ENCODE peak calls at places on chromosome 16, in six cellular contexts. One of them, this sample, is unnamed.

GRCh38 chr16:86946396-86946795 is 368.0 kb downstream of the FOXL1 start:
- DNase-seq in head of caudate nucleus: no peak
- DNase-seq in endothelial cell: no peak
- DNase-seq in NCI-H1105 treated with DMSO at 0.1 percent for 48 hours: no peak
- DNase-seq in HFFc6: peak; percentile 25
- DNase-seq in H4: no peak
- DNase-seq in this sample: no peak

GRCh38 chr16:11257131-11257938 is 1.3 kb upstream of the SOCS1 start:
- DNase-seq in HFFc6: peak; percentile 75
- DNase-seq in H4: peak; percentile 85
- DNase-seq in endothelial cell: peak; percentile 72
- DNase-seq in NCI-H1105 treated with DMSO at 0.1 percent for 48 hours: peak; percentile 74
- DNase-seq in head of caudate nucleus: peak; percentile 70
- DNase-seq in this sample: peak; percentile 77

GRCh38 chr16:65176603-65177002 is 54.7 kb upstream of the CDH11 start:
- DNase-seq in endothelial cell: no peak
- DNase-seq in NCI-H1105 treated with DMSO at 0.1 percent for 48 hours: no peak
- DNase-seq in head of caudate nucleus: no peak
- DNase-seq in HFFc6: peak; percentile 62
- DNase-seq in H4: peak; percentile 13
- DNase-seq in this sample: no peak

GRCh38 chr16:84832488-84833141 is 12.8 kb downstream of the CRISPLD2 start:
- DNase-seq in head of caudate nucleus: no peak
- DNase-seq in NCI-H1105 treated with DMSO at 0.1 percent for 48 hours: no peak
- DNase-seq in H4: peak; percentile 57
- DNase-seq in endothelial cell: no peak
- DNase-seq in HFFc6: peak; percentile 98
- DNase-seq in this sample: no peak

GRCh38 chr16:56788435-56788834 is 58.5 kb downstream of the NUP93 start:
- DNase-seq in NCI-H1105 treated with DMSO at 0.1 percent for 48 hours: no peak
- DNase-seq in endothelial cell: no peak
- DNase-seq in head of caudate nucleus: no peak
- DNase-seq in HFFc6: no peak
- DNase-seq in H4: no peak
- DNase-seq in this sample: no peak

GRCh38 chr16:11302977-11303376 is 21.8 kb upstream of the PRM1 start:
- DNase-seq in endothelial cell: no peak
- DNase-seq in NCI-H1105 treated with DMSO at 0.1 percent for 48 hours: peak; percentile 90
- DNase-seq in H4: no peak
- DNase-seq in head of caudate nucleus: no peak
- DNase-seq in HFFc6: no peak
- DNase-seq in this sample: no peak

GRCh38 chr16:2712546-2712945 is 7.5 kb downstream of the PRSS27 start:
- DNase-seq in H4: no peak
- DNase-seq in head of caudate nucleus: no peak
- DNase-seq in NCI-H1105 treated with DMSO at 0.1 percent for 48 hours: no peak
- DNase-seq in endothelial cell: no peak
- DNase-seq in HFFc6: no peak
- DNase-seq in this sample: no peak

GRCh38 chr16:59605706-59606105 is 871.6 kb upstream of the GOT2 start:
- DNase-seq in HFFc6: no peak
- DNase-seq in endothelial cell: no peak
- DNase-seq in H4: no peak
- DNase-seq in NCI-H1105 treated with DMSO at 0.1 percent for 48 hours: no peak
- DNase-seq in head of caudate nucleus: no peak
- DNase-seq in this sample: no peak

GRCh38 chr16:4420703-4421102 is 4.3 kb upstream of the CORO7 start:
- DNase-seq in H4: no peak
- DNase-seq in NCI-H1105 treated with DMSO at 0.1 percent for 48 hours: no peak
- DNase-seq in endothelial cell: no peak
- DNase-seq in head of caudate nucleus: no peak
- DNase-seq in HFFc6: no peak
- DNase-seq in this sample: no peak

GRCh38 chr16:9533042-9533441 is 441.6 kb downstream of the HAPSTR1 start:
- DNase-seq in head of caudate nucleus: no peak
- DNase-seq in H4: no peak
- DNase-seq in NCI-H1105 treated with DMSO at 0.1 percent for 48 hours: no peak
- DNase-seq in HFFc6: no peak
- DNase-seq in endothelial cell: no peak
- DNase-seq in this sample: no peak

GRCh38 chr16:15811416-15811777 is 45.4 kb downstream of the MYH11 start:
- DNase-seq in endothelial cell: no peak
- DNase-seq in HFFc6: no peak
- DNase-seq in head of caudate nucleus: no peak
- DNase-seq in H4: no peak
- DNase-seq in NCI-H1105 treated with DMSO at 0.1 percent for 48 hours: no peak
- DNase-seq in this sample: no peak

GRCh38 chr16:81923296-81923695 is 88.0 kb downstream of the SDR42E1 start:
- DNase-seq in HFFc6: no peak
- DNase-seq in NCI-H1105 treated with DMSO at 0.1 percent for 48 hours: no peak
- DNase-seq in head of caudate nucleus: no peak
- DNase-seq in H4: no peak
- DNase-seq in endothelial cell: no peak
- DNase-seq in this sample: no peak

GRCh38 chr16:49366669-49367068 is 6.9 kb upstream of the C16orf78 start:
- DNase-seq in head of caudate nucleus: no peak
- DNase-seq in NCI-H1105 treated with DMSO at 0.1 percent for 48 hours: no peak
- DNase-seq in HFFc6: no peak
- DNase-seq in endothelial cell: no peak
- DNase-seq in H4: no peak
- DNase-seq in this sample: no peak

GRCh38 chr16:50719401-50720337 is 22.2 kb upstream of the CYLD start:
- DNase-seq in head of caudate nucleus: no peak
- DNase-seq in HFFc6: no peak
- DNase-seq in H4: no peak
- DNase-seq in NCI-H1105 treated with DMSO at 0.1 percent for 48 hours: no peak
- DNase-seq in endothelial cell: no peak
- DNase-seq in this sample: no peak

GRCh38 chr16:74586948-74587347 is 20.0 kb downstream of the GLG1 start:
- DNase-seq in HFFc6: no peak
- DNase-seq in head of caudate nucleus: no peak
- DNase-seq in endothelial cell: no peak
- DNase-seq in H4: no peak
- DNase-seq in NCI-H1105 treated with DMSO at 0.1 percent for 48 hours: no peak
- DNase-seq in this sample: no peak

GRCh38 chr16:85258166-85258565 is 145.9 kb upstream of the CIBAR2 start:
- DNase-seq in HFFc6: no peak
- DNase-seq in NCI-H1105 treated with DMSO at 0.1 percent for 48 hours: no peak
- DNase-seq in H4: no peak
- DNase-seq in endothelial cell: no peak
- DNase-seq in head of caudate nucleus: no peak
- DNase-seq in this sample: peak; percentile 80

GRCh38 chr16:75087040-75087979 is 29.3 kb downstream of the LDHD start:
- DNase-seq in HFFc6: no peak
- DNase-seq in NCI-H1105 treated with DMSO at 0.1 percent for 48 hours: peak; percentile 84
- DNase-seq in H4: no peak
- DNase-seq in head of caudate nucleus: no peak
- DNase-seq in endothelial cell: peak; percentile 35
- DNase-seq in this sample: no peak

GRCh38 chr16:86664518-86665318 is 86.4 kb downstream of the FOXL1 start:
- DNase-seq in head of caudate nucleus: no peak
- DNase-seq in NCI-H1105 treated with DMSO at 0.1 percent for 48 hours: no peak
- DNase-seq in endothelial cell: no peak
- DNase-seq in HFFc6: peak; percentile 95
- DNase-seq in H4: peak; percentile 98
- DNase-seq in this sample: no peak

GRCh38 chr16:49876716-49877129 is 20.8 kb upstream of the ZNF423 start:
- DNase-seq in endothelial cell: peak; percentile 93
- DNase-seq in H4: no peak
- DNase-seq in head of caudate nucleus: no peak
- DNase-seq in NCI-H1105 treated with DMSO at 0.1 percent for 48 hours: no peak
- DNase-seq in HFFc6: no peak
- DNase-seq in this sample: peak; percentile 69

GRCh38 chr16:84839054-84839453 is 19.3 kb downstream of the CRISPLD2 start:
- DNase-seq in head of caudate nucleus: peak; percentile 71
- DNase-seq in endothelial cell: no peak
- DNase-seq in HFFc6: peak; percentile 55
- DNase-seq in NCI-H1105 treated with DMSO at 0.1 percent for 48 hours: no peak
- DNase-seq in H4: peak; percentile 87
- DNase-seq in this sample: no peak

GRCh38 chr16:85583491-85584181 is 29.5 kb upstream of the GSE1 start:
- DNase-seq in head of caudate nucleus: no peak
- DNase-seq in H4: no peak
- DNase-seq in endothelial cell: no peak
- DNase-seq in NCI-H1105 treated with DMSO at 0.1 percent for 48 hours: no peak
- DNase-seq in HFFc6: peak; percentile 84
- DNase-seq in this sample: no peak

GRCh38 chr16:10936585-10936984 is 5.7 kb downstream of the DEXI start:
- DNase-seq in NCI-H1105 treated with DMSO at 0.1 percent for 48 hours: no peak
- DNase-seq in HFFc6: no peak
- DNase-seq in endothelial cell: no peak
- DNase-seq in H4: no peak
- DNase-seq in head of caudate nucleus: no peak
- DNase-seq in this sample: no peak

GRCh38 chr16:67542464-67542863 is 13.8 kb downstream of the RIPOR1 start:
- DNase-seq in NCI-H1105 treated with DMSO at 0.1 percent for 48 hours: no peak
- DNase-seq in HFFc6: peak; percentile 65
- DNase-seq in H4: no peak
- DNase-seq in head of caudate nucleus: no peak
- DNase-seq in endothelial cell: no peak
- DNase-seq in this sample: peak; percentile 64

GRCh38 chr16:6709736-6710135 is 622.9 kb upstream of the RBFOX1 start:
- DNase-seq in HFFc6: no peak
- DNase-seq in head of caudate nucleus: no peak
- DNase-seq in NCI-H1105 treated with DMSO at 0.1 percent for 48 hours: no peak
- DNase-seq in H4: no peak
- DNase-seq in endothelial cell: no peak
- DNase-seq in this sample: no peak

GRCh38 chr16:85083051-85083639 is 29.1 kb downstream of the CIBAR2 start:
- DNase-seq in NCI-H1105 treated with DMSO at 0.1 percent for 48 hours: no peak
- DNase-seq in head of caudate nucleus: no peak
- DNase-seq in HFFc6: no peak
- DNase-seq in H4: no peak
- DNase-seq in endothelial cell: no peak
- DNase-seq in this sample: no peak

GRCh38 chr16:1057252-1057932 is 15.2 kb upstream of the SSTR5 start:
- DNase-seq in NCI-H1105 treated with DMSO at 0.1 percent for 48 hours: no peak
- DNase-seq in HFFc6: no peak
- DNase-seq in H4: no peak
- DNase-seq in endothelial cell: peak; percentile 79
- DNase-seq in head of caudate nucleus: peak; percentile 67
- DNase-seq in this sample: peak; percentile 83

GRCh38 chr16:17173134-17173729 is 297.5 kb downstream of the XYLT1 start:
- DNase-seq in NCI-H1105 treated with DMSO at 0.1 percent for 48 hours: no peak
- DNase-seq in endothelial cell: no peak
- DNase-seq in H4: peak; percentile 13
- DNase-seq in head of caudate nucleus: peak; percentile 40
- DNase-seq in HFFc6: peak; percentile 31
- DNase-seq in this sample: no peak

GRCh38 chr16:2095315-2095853 is 40.3 kb downstream of the PKD1 start:
- DNase-seq in NCI-H1105 treated with DMSO at 0.1 percent for 48 hours: no peak
- DNase-seq in H4: no peak
- DNase-seq in head of caudate nucleus: no peak
- DNase-seq in endothelial cell: no peak
- DNase-seq in HFFc6: peak; percentile 50
- DNase-seq in this sample: no peak

This sample was measured in D341Med.